ENCODE peak calls at places on chromosomes 1 and 21, in four cellular contexts. N, L, H and F are unnamed samples.

GRCh38 chr1:212475151-212475550 is 42.4 kb downstream of the NENF start:
- DNase-seq in N (no peak), L (no peak), H (no peak), F (no peak)

GRCh38 chr1:197391303-197392226 is 123.5 kb downstream of the CRB1 start:
- DNase-seq in N (no peak), L (no peak), H (no peak), F (no peak)

GRCh38 chr1:67652800-67653199 is 32.2 kb upstream of the GADD45A start:
- DNase-seq in N (no peak), L (peak; percentile 51), H (peak; percentile 72), F (no peak)

GRCh38 chr1:41537788-41538351 is 53.4 kb upstream of the EDN2 start:
- DNase-seq in N (peak; percentile 58), L (peak; percentile 56), H (peak; percentile 35), F (no peak)

GRCh38 chr1:111369645-111370044 is 57.9 kb downstream of the OVGP1 start:
- DNase-seq in N (no peak), L (no peak), H (no peak), F (no peak)

GRCh38 chr1:182147136-182147815 is 85.8 kb upstream of the ZNF648 start:
- DNase-seq in N (peak; percentile 28), L (no peak), H (no peak), F (no peak)

GRCh38 chr1:212610575-212610967 is 2.0 kb downstream of the ATF3 start:
- DNase-seq in N (no peak), L (no peak), H (no peak), F (no peak)

GRCh38 chr1:27527857-27528700 is 38.1 kb upstream of the WASF2 start:
- DNase-seq in N (peak; percentile 83), L (no peak), H (no peak), F (no peak)

GRCh38 chr1:9845914-9846313 is 22.1 kb upstream of the CLSTN1 start:
- DNase-seq in N (peak; percentile 25), L (no peak), H (no peak), F (no peak)

GRCh38 chr1:19078503-19078902 is 122.0 kb upstream of the IFFO2 start:
- DNase-seq in N (no peak), L (no peak), H (no peak), F (no peak)

GRCh38 chr1:205748398-205749093 is 1.4 kb downstream of the NUCKS1 start:
- DNase-seq in N (no peak), L (peak; percentile 49), H (peak; percentile 50), F (peak; percentile 21)

GRCh38 chr1:169595764-169596711 is 9.8 kb upstream of the F5 start:
- DNase-seq in N (no peak), L (no peak), H (peak; percentile 18), F (no peak)

GRCh38 chr1:110581637-110582036 is 24.5 kb downstream of the KCNA2 start:
- DNase-seq in N (no peak), L (no peak), H (peak; percentile 65), F (no peak)

GRCh38 chr1:185159966-185160365 is 3.0 kb downstream of the SWT1 start:
- DNase-seq in N (no peak), L (no peak), H (peak; percentile 34), F (no peak)

GRCh38 chr1:169329383-169329782 is 38.2 kb downstream of the NME7 start:
- DNase-seq in N (no peak), L (no peak), H (no peak), F (no peak)

GRCh38 chr1:28507247-28507645 is 1.4 kb downstream of the RCC1 start:
- DNase-seq in N (no peak), L (no peak), H (no peak), F (no peak)

GRCh38 chr1:11330411-11330810 is 57.4 kb downstream of the UBIAD1 start:
- DNase-seq in N (no peak), L (no peak), H (no peak), F (no peak)

GRCh38 chr1:222372221-222372620 is 175.7 kb downstream of the HHIPL2 start:
- DNase-seq in N (no peak), L (no peak), H (peak; percentile 57), F (no peak)

GRCh38 chr1:85445906-85446305 is 19.1 kb downstream of the DDAH1 start:
- DNase-seq in N (no peak), L (no peak), H (no peak), F (no peak)

GRCh38 chr1:10196991-10197390 is 13.4 kb upstream of the KIF1B start:
- DNase-seq in N (no peak), L (no peak), H (no peak), F (no peak)

GRCh38 chr1:89701746-89702241 is 68.9 kb downstream of the LRRC8C start:
- DNase-seq in N (no peak), L (no peak), H (no peak), F (no peak)

GRCh38 chr21:29654855-29655254 is 284.9 kb downstream of the GRIK1 start:
- DNase-seq in N (no peak), L (no peak), H (no peak), F (no peak)

GRCh38 chr1:145918992-145919939 is 749 bp upstream of the PEX11B start:
- DNase-seq in N (peak; percentile 72), L (peak; percentile 17), H (peak; percentile 55), F (no peak)

GRCh38 chr1:235206533-235207201 is 45.6 kb upstream of the RBM34 start:
- DNase-seq in N (no peak), L (no peak), H (peak; percentile 29), F (no peak)

GRCh38 chr1:189657715-189658114 is 819.9 kb downstream of the BRINP3 start:
- DNase-seq in N (no peak), L (no peak), H (no peak), F (no peak)

GRCh38 chr1:212977781-212978645 is 27.7 kb downstream of the VASH2 start:
- DNase-seq in N (no peak), L (no peak), H (no peak), F (no peak)

GRCh38 chr1:74480068-74480467 is 32.3 kb downstream of the LRRC53 start:
- DNase-seq in N (no peak), L (no peak), H (no peak), F (no peak)

GRCh38 chr1:87291107-87291506 is 37.6 kb upstream of the LMO4 start:
- DNase-seq in N (no peak), L (no peak), H (peak; percentile 19), F (no peak)